ENCODE peak calls at places on chromosomes 16 and 17, in five cellular contexts. One of them, this sample, is unnamed.

GRCh38 chr17:57420674-57421392 is 164.5 kb downstream of the MSI2 start:
- DNase-seq in frontal cortex: no peak
- DNase-seq in small intestine: peak; percentile 65
- DNase-seq in activated CD4-positive, alpha-beta T cell treated with anti-CD3 and anti-CD28 coated beads for 1 hour: no peak
- DNase-seq in HT1080: no peak
- DNase-seq in this sample: no peak

GRCh38 chr17:8126306-8127066 is 2.6 kb upstream of the HES7 start:
- DNase-seq in frontal cortex: peak; percentile 65
- DNase-seq in small intestine: peak; percentile 18
- DNase-seq in activated CD4-positive, alpha-beta T cell treated with anti-CD3 and anti-CD28 coated beads for 1 hour: no peak
- DNase-seq in HT1080: peak; percentile 48
- DNase-seq in this sample: no peak

GRCh38 chr16:81212830-81213465 is 25.5 kb upstream of the BCO1 start:
- DNase-seq in frontal cortex: no peak
- DNase-seq in small intestine: no peak
- DNase-seq in activated CD4-positive, alpha-beta T cell treated with anti-CD3 and anti-CD28 coated beads for 1 hour: no peak
- DNase-seq in HT1080: no peak
- DNase-seq in this sample: no peak

GRCh38 chr17:9666461-9667050 is 21.2 kb downstream of the USP43 start:
- DNase-seq in frontal cortex: no peak
- DNase-seq in small intestine: peak; percentile 19
- DNase-seq in activated CD4-positive, alpha-beta T cell treated with anti-CD3 and anti-CD28 coated beads for 1 hour: no peak
- DNase-seq in HT1080: no peak
- DNase-seq in this sample: no peak

GRCh38 chr17:77312786-77313599 is 172.2 kb downstream of the SEC14L1 start:
- DNase-seq in frontal cortex: peak; percentile 48
- DNase-seq in small intestine: peak; percentile 74
- DNase-seq in activated CD4-positive, alpha-beta T cell treated with anti-CD3 and anti-CD28 coated beads for 1 hour: no peak
- DNase-seq in HT1080: no peak
- DNase-seq in this sample: no peak

GRCh38 chr16:20271893-20272292 is 55.4 kb downstream of the GP2 start:
- DNase-seq in frontal cortex: no peak
- DNase-seq in small intestine: no peak
- DNase-seq in activated CD4-positive, alpha-beta T cell treated with anti-CD3 and anti-CD28 coated beads for 1 hour: no peak
- DNase-seq in HT1080: no peak
- DNase-seq in this sample: no peak

GRCh38 chr16:12690024-12690423 is 113.7 kb downstream of the CPPED1 start:
- DNase-seq in frontal cortex: no peak
- DNase-seq in small intestine: no peak
- DNase-seq in activated CD4-positive, alpha-beta T cell treated with anti-CD3 and anti-CD28 coated beads for 1 hour: no peak
- DNase-seq in HT1080: no peak
- DNase-seq in this sample: no peak

GRCh38 chr17:59333845-59334244 is 2.4 kb downstream of the YPEL2 start:
- DNase-seq in frontal cortex: no peak
- DNase-seq in small intestine: no peak
- DNase-seq in activated CD4-positive, alpha-beta T cell treated with anti-CD3 and anti-CD28 coated beads for 1 hour: no peak
- DNase-seq in HT1080: no peak
- DNase-seq in this sample: no peak

This sample was measured in cortex of kidney.